ENCODE peak calls at places on chromosomes 11 and 22, in six cellular contexts. U is upper lobe of right lung, N is sigmoid colon, Y is IMR-90, E is fibroblast of lung, Z is lung. D is an unnamed sample.

GRCh38 chr11:26112190-26112715 is 219.7 kb upstream of the ANO3 start:
- DNase-seq in Y (no peak), E (no peak), N (no peak), Z (no peak), U (no peak), D (no peak)

GRCh38 chr11:107704432-107704831 is 7.4 kb downstream of the SLN start:
- DNase-seq in N (no peak), Z (no peak), E (no peak), U (no peak), Y (peak; percentile 61), D (no peak)

GRCh38 chr11:78753297-78753696 is 178.6 kb upstream of the NARS2 start:
- DNase-seq in Y (peak; percentile 54), E (no peak), N (no peak), U (no peak), Z (no peak), D (no peak)

GRCh38 chr11:32312865-32313403 is 122.4 kb downstream of the WT1 start:
- DNase-seq in E (peak; percentile 76), N (no peak), U (no peak), Y (peak; percentile 52), Z (peak; percentile 35), D (peak; percentile 32)

GRCh38 chr11:93652161-93652597 is 9.3 kb upstream of the CEP295 start:
- DNase-seq in U (no peak), Z (peak; percentile 36), Y (peak; percentile 44), E (peak; percentile 63), N (no peak), D (peak; percentile 59)

GRCh38 chr11:134555510-134555909 is 143.5 kb upstream of the B3GAT1 start:
- DNase-seq in U (no peak), E (no peak), Y (no peak), N (no peak), Z (peak; percentile 15), D (no peak)

GRCh38 chr11:44030276-44030932 is 17.4 kb upstream of the ACCSL start:
- DNase-seq in U (no peak), Z (peak; percentile 25), Y (peak; percentile 68), N (peak; percentile 78), E (peak; percentile 50), D (peak; percentile 54)

GRCh38 chr11:19561011-19561410 is 151.6 kb upstream of the NAV2 start:
- DNase-seq in Z (no peak), E (peak; percentile 24), Y (peak; percentile 24), N (no peak), U (no peak), D (peak; percentile 42)

GRCh38 chr11:8372641-8373381 is 109.1 kb upstream of the LMO1 start:
- DNase-seq in Z (no peak), U (peak; percentile 36), E (no peak), N (peak; percentile 40), Y (no peak), D (no peak)

GRCh38 chr22:30514252-30514651 is 8.8 kb upstream of the SEC14L4 start:
- DNase-seq in N (no peak), E (no peak), Y (no peak), U (no peak), Z (no peak), D (no peak)

GRCh38 chr11:10302744-10303557 is 1.9 kb upstream of the ADM start:
- DNase-seq in N (peak; percentile 96), Z (peak; percentile 86), E (peak; percentile 75), Y (peak; percentile 59), U (peak; percentile 96), D (peak; percentile 44)
- H3K4me1 ChIP-seq in N (peaks cover 47% of the 10 kb centered on the region), Z (peaks cover 6% of the 10 kb centered on the region), E (peaks cover 9% of the 10 kb centered on the region), Y (peaks cover 7% of the 10 kb centered on the region), U (peaks cover 46% of the 10 kb centered on the region), D (peaks cover 16% of the 10 kb centered on the region)

GRCh38 chr11:111064118-111064517 is 181.4 kb upstream of the POU2AF2 start:
- DNase-seq in E (peak; percentile 84), U (no peak), N (no peak), Z (no peak), Y (peak; percentile 92), D (no peak)

GRCh38 chr11:111063711-111064110 is 181.8 kb upstream of the POU2AF2 start:
- DNase-seq in E (peak; percentile 42), N (no peak), Y (peak; percentile 42), U (no peak), Z (no peak), D (no peak)

GRCh38 chr11:111066861-111067260 is 178.7 kb upstream of the POU2AF2 start:
- DNase-seq in Z (no peak), U (no peak), Y (no peak), E (no peak), N (no peak), D (peak; percentile 8)

GRCh38 chr11:111067994-111068393 is 177.5 kb upstream of the POU2AF2 start:
- DNase-seq in E (no peak), U (no peak), N (no peak), Y (no peak), Z (no peak), D (no peak)

GRCh38 chr11:111069076-111069475 is 176.4 kb upstream of the POU2AF2 start:
- DNase-seq in E (peak; percentile 75), Z (no peak), N (no peak), Y (peak; percentile 81), U (no peak), D (no peak)
- H3K27ac ChIP-seq in E (no peak overlapping the region), Z (no peak overlapping the region), N (no peak overlapping the region), Y (no peak overlapping the region), U (no peak overlapping the region), D (no peak overlapping the region)

GRCh38 chr22:37739000-37739399 is 42.2 kb downstream of the TRIOBP start:
- DNase-seq in U (peak; percentile 74), Z (peak; percentile 62), E (peak; percentile 86), Y (peak; percentile 87), N (peak; percentile 93), D (no peak)
- H3K4me1 ChIP-seq in U (peaks cover 37% of the 10 kb centered on the region), Z (peaks cover 5% of the 10 kb centered on the region), E (peaks cover 30% of the 10 kb centered on the region), Y (peaks cover 34% of the 10 kb centered on the region), N (peaks cover 37% of the 10 kb centered on the region), D (peaks cover 19% of the 10 kb centered on the region)

GRCh38 chr11:12170984-12171383 is 60.6 kb downstream of the MICAL2 start:
- DNase-seq in N (peak; percentile 81), Y (peak; percentile 49), U (peak; percentile 56), E (peak; percentile 83), Z (no peak), D (peak; percentile 86)
- H3K27ac ChIP-seq in N (peak overlapping the region; percentile 69), Y (peak overlapping the region; percentile 76), U (no peak overlapping the region), E (peak overlapping the region; percentile 75), Z (peak overlapping the region; percentile 14), D (peak overlapping the region; percentile 8)

GRCh38 chr11:10926801-10927200 is 68.9 kb upstream of the ZBED5 start:
- DNase-seq in E (no peak), Y (peak; percentile 35), U (no peak), N (no peak), Z (no peak), D (no peak)
- H3K4me1 ChIP-seq in E (peaks cover 12% of the 10 kb centered on the region), Y (peaks cover 10% of the 10 kb centered on the region), U (peaks cover 14% of the 10 kb centered on the region), N (peaks cover 49% of the 10 kb centered on the region), Z (peaks cover 2% of the 10 kb centered on the region), D (peaks cover 28% of the 10 kb centered on the region)

GRCh38 chr22:38327396-38327795 is 10.2 kb upstream of the CSNK1E start:
- DNase-seq in Z (no peak), Y (no peak), U (no peak), E (no peak), N (no peak), D (no peak)
- H3K27ac ChIP-seq in Z (no peak overlapping the region), Y (peak overlapping the region; percentile 39), U (no peak overlapping the region), E (no peak overlapping the region), N (no peak overlapping the region), D (no peak overlapping the region)

GRCh38 chr11:128908391-128909246 is 17.5 kb downstream of the KCNJ5 start:
- DNase-seq in N (peak; percentile 79), Y (peak; percentile 82), Z (peak; percentile 57), E (peak; percentile 85), U (no peak), D (peak; percentile 84)

GRCh38 chr11:128905345-128906184 is 14.4 kb downstream of the KCNJ5 start:
- DNase-seq in N (no peak), E (peak; percentile 60), U (peak; percentile 78), Z (peak; percentile 58), Y (peak; percentile 26), D (peak; percentile 89)

GRCh38 chr11:128904872-128905344 is 13.8 kb downstream of the KCNJ5 start:
- DNase-seq in N (no peak), Y (no peak), Z (no peak), E (peak; percentile 55), U (no peak), D (peak; percentile 86)

GRCh38 chr11:128904303-128904871 is 13.2 kb downstream of the KCNJ5 start:
- DNase-seq in E (no peak), N (no peak), Y (no peak), U (no peak), Z (no peak), D (no peak)

DNA sequence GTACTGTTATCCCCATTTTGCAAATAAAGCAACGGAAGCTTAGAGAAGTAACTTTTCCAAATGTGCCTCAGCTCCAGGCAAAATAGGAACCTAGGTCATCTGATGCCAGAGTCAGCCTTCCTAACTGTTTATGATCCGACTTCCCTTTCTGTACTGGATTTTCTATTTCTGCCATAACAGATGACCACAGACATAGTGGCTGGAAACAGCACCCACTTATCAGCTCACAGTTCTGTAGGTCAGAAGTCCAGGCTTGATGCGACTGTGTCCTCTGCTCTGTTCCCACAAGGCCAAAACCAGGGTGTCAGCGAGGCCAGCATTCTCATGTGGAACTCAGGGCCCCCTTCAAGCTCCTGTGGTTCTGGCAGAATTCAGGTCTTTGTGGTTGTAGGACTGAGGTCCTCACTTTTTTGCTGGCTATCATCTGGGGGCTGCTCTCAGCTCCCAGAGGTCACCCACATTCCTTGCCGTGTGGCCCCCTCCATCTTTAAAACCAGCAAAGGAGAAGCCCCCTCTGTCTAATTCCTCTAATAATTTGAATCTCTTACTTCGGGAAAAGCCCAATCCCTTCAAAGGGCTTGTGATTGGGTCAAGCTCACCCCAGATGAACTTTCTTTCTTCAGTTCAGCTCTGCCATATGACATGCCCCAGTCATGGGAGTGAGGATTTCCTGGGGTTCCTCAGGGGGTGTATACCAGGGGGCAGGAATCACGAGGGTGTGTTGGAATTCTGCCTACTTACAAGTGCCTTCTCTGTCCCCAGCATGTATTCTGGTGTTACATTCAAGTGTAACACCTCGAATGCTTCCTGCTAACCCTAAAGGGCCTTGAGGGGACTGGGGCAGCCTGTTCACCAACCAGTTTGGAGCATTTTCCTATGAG is 15.3 kb downstream of the KCNJ5 start:
- DNase-seq in Z (no peak), N (no peak), E (no peak), U (no peak), Y (no peak), D (no peak)
- H3K4me1 ChIP-seq in Z (peaks cover 5% of the 10 kb centered on the region), N (peaks cover 18% of the 10 kb centered on the region), E (peaks cover 31% of the 10 kb centered on the region), U (peaks cover 40% of the 10 kb centered on the region), Y (peaks cover 33% of the 10 kb centered on the region), D (peaks cover 61% of the 10 kb centered on the region)

D was measured in SJCRH30.